ENCODE peak calls at places on chromosome 2, in four cellular contexts. W is amygdala, A is KG1, P is uterus. J is an unnamed sample.

GRCh38 chr2:107545066-107545465 is 281.6 kb upstream of the RGPD4 start:
- DNase-seq in W (no peak), A (no peak), P (no peak), J (no peak)

GRCh38 chr2:16821696-16822095 is 156.1 kb upstream of the CYRIA start:
- DNase-seq in W (peak), A (no peak), P (no peak), J (no peak)

GRCh38 chr2:16640867-16641266 is 24.8 kb downstream of the CYRIA start:
- DNase-seq in P (peak), W (no peak), A (no peak), J (peak)

GRCh38 chr2:169771612-169772011 is 27.1 kb upstream of the SSB start:
- DNase-seq in W (no peak), P (no peak), A (no peak), J (no peak)

GRCh38 chr2:138777996-138778395 is 2.2 kb downstream of the NXPH2 start:
- DNase-seq in P (no peak), A (no peak), W (no peak), J (no peak)

GRCh38 chr2:221502270-221502973 is 69.7 kb downstream of the EPHA4 start:
- DNase-seq in P (no peak), W (no peak), A (no peak), J (no peak)

GRCh38 chr2:10918661-10919414 is 7.1 kb downstream of the KCNF1 start:
- DNase-seq in W (no peak), A (no peak), P (no peak), J (peak)

GRCh38 chr2:193332938-193333337 is 1138.2 kb upstream of the TMEFF2 start:
- DNase-seq in W (no peak), A (no peak), P (no peak), J (no peak)

GRCh38 chr2:10457846-10458563 is 9.9 kb upstream of the ODC1 start:
- DNase-seq in W (no peak), P (no peak), A (no peak), J (peak)

GRCh38 chr2:91839904-91840868 is 3031.0 kb upstream of the TEKT4 start:
- DNase-seq in P (no peak), W (no peak), A (no peak), J (no peak)